ENCODE peak calls at places on chromosomes 3 and 15, in five cellular contexts. C is GM12865, A is cardiac fibroblast, Y is left ventricle myocardium inferior, B is SK-N-MC. Q is an unnamed sample.

GRCh38 chr3:104646196-104646595 is 720.5 kb upstream of the ALCAM start:
- DNase-seq in C (no peak), A (no peak), B (no peak), Y (no peak), Q (no peak)

GRCh38 chr3:27060336-27060735 is 308.8 kb downstream of the NEK10 start:
- DNase-seq in Y (no peak), C (no peak), B (no peak), A (no peak), Q (no peak)

GRCh38 chr3:126326629-126327028 is 30.6 kb downstream of the KLF15 start:
- DNase-seq in C (no peak), A (no peak), Y (no peak), B (no peak), Q (no peak)

GRCh38 chr3:50599115-50599715 is 12.4 kb downstream of the CISH start:
- DNase-seq in C (no peak), B (no peak), A (no peak), Y (no peak), Q (peak)

GRCh38 chr3:186930143-186930638 is at the start of gene ST6GAL1:
- DNase-seq in C (peak), Y (peak), B (no peak), A (peak), Q (peak)

GRCh38 chr15:84658080-84658787 is at the start of gene NMB:
- DNase-seq in A (peak), B (no peak), Y (peak), C (peak), Q (peak)

GRCh38 chr15:42705336-42705735 is 31.6 kb downstream of the CDAN1 start:
- DNase-seq in C (no peak), Y (no peak), A (no peak), B (no peak), Q (no peak)

GRCh38 chr3:31096661-31097060 is 202.2 kb upstream of the GADL1 start:
- DNase-seq in Y (no peak), B (no peak), A (no peak), C (peak), Q (no peak)

GRCh38 chr3:7275396-7275795 is 414.5 kb downstream of the GRM7 start:
- DNase-seq in B (no peak), A (no peak), Y (no peak), C (peak), Q (no peak)

GRCh38 chr15:53196235-53196634 is 406.1 kb upstream of the ONECUT1 start:
- DNase-seq in Y (no peak), C (no peak), B (no peak), A (no peak), Q (no peak)

GRCh38 chr15:74789741-74790079 is 7.8 kb downstream of the CSK start:
- DNase-seq in C (no peak), B (no peak), A (no peak), Y (no peak), Q (no peak)

GRCh38 chr3:487580-487979 is 291.0 kb downstream of the CHL1 start:
- DNase-seq in C (no peak), Y (no peak), A (peak), B (no peak), Q (no peak)

GRCh38 chr3:42526616-42527367 is 24.3 kb downstream of the VIPR1 start:
- DNase-seq in B (no peak), C (no peak), A (no peak), Y (no peak), Q (no peak)

GRCh38 chr15:48318131-48318530 is 13.1 kb upstream of the DUT start:
- DNase-seq in A (no peak), B (no peak), C (no peak), Y (no peak), Q (no peak)

GRCh38 chr15:62975515-62975914 is 67.0 kb upstream of the TPM1 start:
- DNase-seq in C (no peak), Y (no peak), B (no peak), A (no peak), Q (no peak)

GRCh38 chr3:110164632-110165240 is 827.4 kb upstream of the DPPA4 start:
- DNase-seq in Y (no peak), A (no peak), B (no peak), C (no peak), Q (no peak)

GRCh38 chr3:35739964-35740527 is 100.7 kb downstream of the ARPP21 start:
- DNase-seq in B (no peak), Y (no peak), C (no peak), A (no peak), Q (no peak)

GRCh38 chr15:48415036-48415886 is 84.0 kb downstream of the DUT start:
- DNase-seq in B (no peak), Y (no peak), A (peak), C (no peak), Q (no peak)

GRCh38 chr15:99438222-99438592 is 127.6 kb upstream of the MEF2A start:
- DNase-seq in A (no peak), C (no peak), Y (no peak), B (no peak), Q (peak)

GRCh38 chr3:42728056-42728455 is 25.5 kb upstream of the HHATL start:
- DNase-seq in A (no peak), Y (peak), C (no peak), B (no peak), Q (peak)

GRCh38 chr3:16741890-16742289 is 136.7 kb upstream of the DAZL start:
- DNase-seq in A (peak), C (peak), Y (peak), B (no peak), Q (no peak)

GRCh38 chr3:70021267-70021666 is 21.7 kb downstream of the SAMMSON start:
- DNase-seq in C (no peak), A (no peak), Y (no peak), B (no peak), Q (no peak)

GRCh38 chr3:38009807-38010591 is 19.4 kb downstream of the VILL start:
- DNase-seq in Y (no peak), B (no peak), A (no peak), C (no peak), Q (peak)

GRCh38 chr3:59772416-59773408 is 722.9 kb upstream of the CFAP20DC start:
- DNase-seq in C (peak), B (no peak), A (no peak), Y (no peak), Q (no peak)

GRCh38 chr15:50330921-50331320 is 24.1 kb downstream of the GABPB1 start:
- DNase-seq in A (peak), C (peak), B (no peak), Y (no peak), Q (no peak)

GRCh38 chr15:37618368-37618767 is 316.1 kb upstream of the TMCO5A start:
- DNase-seq in A (no peak), C (no peak), B (no peak), Y (no peak), Q (no peak)

GRCh38 chr15:92415639-92416297 is 22.1 kb downstream of the ST8SIA2 start:
- DNase-seq in Y (no peak), B (no peak), A (no peak), C (no peak), Q (no peak)

GRCh38 chr3:171765511-171765887 is 44.8 kb downstream of the PLD1 start:
- DNase-seq in B (no peak), Y (no peak), A (no peak), C (no peak), Q (no peak)

GRCh38 chr15:100250166-100250800 is 91.5 kb downstream of the ADAMTS17 start:
- DNase-seq in C (no peak), B (no peak), A (no peak), Y (no peak), Q (no peak)

GRCh38 chr3:54358969-54359648 is 236.8 kb downstream of the CACNA2D3 start:
- DNase-seq in B (no peak), Y (peak), C (no peak), A (no peak), Q (no peak)

GRCh38 chr3:2001306-2002108 is 97.2 kb upstream of the CNTN4 start:
- DNase-seq in Y (no peak), C (no peak), B (no peak), A (no peak), Q (no peak)

GRCh38 chr15:59154268-59154667 is 49.3 kb downstream of the CCNB2 start:
- DNase-seq in B (no peak), Y (no peak), C (no peak), A (no peak), Q (no peak)

GRCh38 chr15:39478996-39479395 is 101.9 kb upstream of the THBS1 start:
- DNase-seq in C (no peak), B (no peak), Y (no peak), A (no peak), Q (no peak)

DNA sequence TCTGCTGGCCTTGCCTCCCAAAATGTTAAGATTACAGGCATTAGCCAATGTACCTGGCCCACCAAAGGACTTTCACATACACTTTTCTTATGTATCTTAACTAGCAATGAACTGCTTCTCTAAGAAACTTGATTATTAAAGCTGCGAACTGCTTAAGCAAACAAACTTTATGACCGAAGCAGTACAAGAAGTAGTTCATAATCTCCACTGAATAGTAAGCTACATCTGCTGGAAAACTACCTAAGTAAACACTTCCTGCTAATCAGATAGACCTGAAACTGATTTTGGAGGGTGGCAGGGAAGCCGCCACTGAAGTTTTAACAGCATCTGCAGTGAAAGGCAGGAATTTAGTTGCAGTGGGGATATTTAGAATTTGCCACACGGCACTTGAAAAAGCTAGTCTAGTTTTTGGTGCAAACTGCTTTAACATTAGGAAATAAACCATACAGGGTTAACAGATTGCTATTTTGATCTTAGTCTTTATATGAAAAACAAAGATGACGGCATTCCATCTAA is 8.1 kb downstream of the HYPK start:
- DNase-seq in C (no peak), B (no peak), Y (no peak), A (no peak), Q (no peak)
- H3K4me3 ChIP-seq in C (no peak), B (no peak), Y (no peak), A (no peak), Q (no peak)

GRCh38 chr3:139533781-139534443 is 5.6 kb downstream of the RBP1 start:
- DNase-seq in C (peak), B (peak), Y (peak), A (no peak), Q (no peak)

GRCh38 chr3:139530717-139531116 is 8.8 kb downstream of the RBP1 start:
- DNase-seq in A (no peak), C (no peak), B (no peak), Y (no peak), Q (no peak)

GRCh38 chr3:139534444-139534812 is 5.1 kb downstream of the RBP1 start:
- DNase-seq in Y (no peak), B (peak), A (peak), C (peak), Q (no peak)

GRCh38 chr3:139534992-139535879 is 4.3 kb downstream of the RBP1 start:
- DNase-seq in Y (peak), A (peak), B (no peak), C (peak), Q (no peak)

GRCh38 chr3:139532996-139533395 is 6.5 kb downstream of the RBP1 start:
- DNase-seq in Y (no peak), C (no peak), B (no peak), A (no peak), Q (no peak)
- H3K4me3 ChIP-seq in Y (no peak), C (no peak), B (no peak), A (no peak), Q (no peak)

GRCh38 chr3:39811561-39811960 is 2.2 kb downstream of the MYRIP start:
- DNase-seq in A (no peak), C (no peak), B (no peak), Y (no peak), Q (no peak)

GRCh38 chr3:39809995-39810595 is 686 bp downstream of the MYRIP start:
- DNase-seq in Y (no peak), B (no peak), A (no peak), C (no peak), Q (peak)

GRCh38 chr3:39812537-39812936 is 3.1 kb downstream of the MYRIP start:
- DNase-seq in B (no peak), C (no peak), Y (no peak), A (peak), Q (no peak)

GRCh38 chr3:39809181-39809994 is at the start of gene MYRIP:
- DNase-seq in Y (peak), C (peak), B (no peak), A (no peak), Q (peak)

DNA sequence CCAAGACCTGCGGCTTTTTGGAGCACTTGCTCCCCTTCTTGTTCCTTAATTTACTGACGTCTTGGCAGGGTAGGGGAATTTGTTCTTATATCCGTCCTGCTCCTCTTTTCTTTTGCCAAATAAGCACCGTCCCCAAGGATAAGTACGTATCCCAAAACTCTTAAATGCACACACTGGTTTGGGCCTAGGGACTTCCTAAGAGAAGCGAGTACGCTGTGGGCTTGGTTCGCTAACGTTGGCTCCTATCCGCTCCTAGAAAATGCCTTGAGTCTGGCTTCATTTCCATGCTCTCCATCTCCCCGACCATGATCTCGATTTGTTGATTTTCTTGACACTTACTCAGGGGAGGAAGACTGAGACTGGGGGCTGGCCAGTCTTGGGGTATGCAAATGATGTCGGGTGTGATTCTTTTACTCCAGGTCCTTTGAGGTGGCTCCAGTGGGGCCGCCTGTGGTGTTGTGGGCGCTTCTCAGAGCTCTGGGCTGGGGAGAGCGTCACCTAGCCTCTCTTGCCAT is 1.3 kb downstream of the MYRIP start:
- DNase-seq in Y (no peak), B (no peak), C (no peak), A (no peak), Q (no peak)
- H3K4me3 ChIP-seq in Y (peak), B (no peak), C (no peak), A (no peak), Q (peak)

GRCh38 chr15:66389098-66389858 is 2.6 kb downstream of the MAP2K1 start:
- DNase-seq in A (no peak), B (no peak), C (peak), Y (no peak), Q (no peak)

GRCh38 chr15:66388057-66388363 is 1.3 kb downstream of the MAP2K1 start:
- DNase-seq in B (no peak), A (no peak), Y (no peak), C (no peak), Q (no peak)

GRCh38 chr15:66389859-66390382 is 3.2 kb downstream of the MAP2K1 start:
- DNase-seq in C (peak), B (no peak), A (peak), Y (no peak), Q (no peak)

GRCh38 chr15:66387176-66388056 is 704 bp downstream of the MAP2K1 start:
- DNase-seq in C (peak), B (no peak), Y (peak), A (peak), Q (peak)

DNA sequence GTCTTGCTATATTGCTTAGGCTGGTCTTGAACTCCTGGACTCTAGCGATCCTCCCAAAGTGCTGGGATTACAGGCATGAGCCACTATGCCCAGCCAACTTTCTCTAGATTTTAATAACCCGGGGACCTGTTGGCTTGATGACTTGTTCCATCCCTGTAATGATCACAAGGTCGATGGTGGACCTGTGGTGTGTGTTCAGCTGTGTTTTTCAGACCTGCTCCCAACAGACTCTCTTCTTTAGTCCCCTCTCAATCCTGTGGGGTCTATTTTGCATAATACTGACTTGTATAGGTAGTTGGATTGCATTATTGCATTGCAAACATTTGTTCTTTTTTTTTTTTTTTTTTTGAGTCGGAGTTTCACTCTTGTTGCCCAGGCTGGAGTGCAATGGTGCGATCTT is 1.9 kb downstream of the MAP2K1 start:
- DNase-seq in B (no peak), Y (no peak), A (no peak), C (peak), Q (no peak)
- H3K4me3 ChIP-seq in B (peak), Y (peak), A (peak), C (peak), Q (peak)

GRCh38 chr3:133477497-133477896 is 77.6 kb downstream of the BFSP2 start:
- DNase-seq in A (no peak), B (no peak), Y (no peak), C (peak), Q (no peak)

GRCh38 chr3:133476971-133477375 is 77.1 kb downstream of the BFSP2 start:
- DNase-seq in B (no peak), C (peak), Y (no peak), A (no peak), Q (no peak)

GRCh38 chr3:133479895-133480669 is 80.2 kb downstream of the BFSP2 start:
- DNase-seq in A (no peak), Y (no peak), C (peak), B (no peak), Q (no peak)

GRCh38 chr3:133478624-133479023 is 78.8 kb downstream of the BFSP2 start:
- DNase-seq in C (no peak), A (no peak), B (no peak), Y (no peak), Q (no peak)

GRCh38 chr3:133479401-133479800 is 79.5 kb downstream of the BFSP2 start:
- DNase-seq in A (no peak), B (no peak), Y (no peak), C (no peak), Q (no peak)
- H3K4me3 ChIP-seq in A (no peak), B (no peak), Y (no peak), C (peak), Q (no peak)

GRCh38 chr3:23659274-23659673 is 146.5 kb upstream of the UBE2E1 start:
- DNase-seq in Y (no peak), C (peak), B (no peak), A (no peak), Q (no peak)
- H3K4me3 ChIP-seq in Y (no peak), C (peak), B (no peak), A (no peak), Q (no peak)

DNA sequence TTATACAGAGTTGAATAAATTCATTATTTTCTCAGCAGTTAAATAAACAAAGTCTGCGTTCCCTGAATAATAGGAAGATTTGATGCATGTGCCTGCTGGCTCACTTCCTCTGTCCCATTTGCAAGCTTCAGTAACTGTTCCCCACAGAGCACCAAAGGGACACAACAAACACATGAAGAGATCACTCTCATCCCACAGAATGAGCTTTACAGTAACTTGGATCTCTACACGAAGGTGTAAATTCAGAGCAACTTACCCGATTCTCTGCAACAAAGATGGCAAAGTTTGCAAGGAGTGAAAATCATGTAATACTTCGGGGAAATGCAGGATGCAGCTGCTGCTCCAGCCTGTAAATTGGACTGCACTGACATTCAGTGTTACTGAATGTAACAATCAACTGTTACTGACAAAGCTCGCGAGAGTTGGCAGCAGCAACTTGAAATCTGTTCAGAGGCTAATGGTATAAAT is at the start of gene BCHE:
- DNase-seq in B (no peak), C (no peak), A (peak), Y (peak), Q (no peak)
- H3K4me3 ChIP-seq in B (peak), C (no peak), A (peak), Y (peak), Q (peak)

GRCh38 chr3:130893240-130894129 is at the start of gene ATP2C1:
- DNase-seq in C (peak), A (peak), Y (peak), B (no peak), Q (peak)

GRCh38 chr3:130892759-130893239 is 1.1 kb upstream of the ATP2C1 start:
- DNase-seq in Y (peak), C (peak), A (peak), B (peak), Q (no peak)

GRCh38 chr3:130895690-130896089 is 1.8 kb downstream of the ATP2C1 start:
- DNase-seq in A (no peak), Y (no peak), C (no peak), B (no peak), Q (no peak)

GRCh38 chr3:130894873-130895330 is 1.0 kb downstream of the ATP2C1 start:
- DNase-seq in A (peak), C (no peak), B (no peak), Y (no peak), Q (no peak)

DNA sequence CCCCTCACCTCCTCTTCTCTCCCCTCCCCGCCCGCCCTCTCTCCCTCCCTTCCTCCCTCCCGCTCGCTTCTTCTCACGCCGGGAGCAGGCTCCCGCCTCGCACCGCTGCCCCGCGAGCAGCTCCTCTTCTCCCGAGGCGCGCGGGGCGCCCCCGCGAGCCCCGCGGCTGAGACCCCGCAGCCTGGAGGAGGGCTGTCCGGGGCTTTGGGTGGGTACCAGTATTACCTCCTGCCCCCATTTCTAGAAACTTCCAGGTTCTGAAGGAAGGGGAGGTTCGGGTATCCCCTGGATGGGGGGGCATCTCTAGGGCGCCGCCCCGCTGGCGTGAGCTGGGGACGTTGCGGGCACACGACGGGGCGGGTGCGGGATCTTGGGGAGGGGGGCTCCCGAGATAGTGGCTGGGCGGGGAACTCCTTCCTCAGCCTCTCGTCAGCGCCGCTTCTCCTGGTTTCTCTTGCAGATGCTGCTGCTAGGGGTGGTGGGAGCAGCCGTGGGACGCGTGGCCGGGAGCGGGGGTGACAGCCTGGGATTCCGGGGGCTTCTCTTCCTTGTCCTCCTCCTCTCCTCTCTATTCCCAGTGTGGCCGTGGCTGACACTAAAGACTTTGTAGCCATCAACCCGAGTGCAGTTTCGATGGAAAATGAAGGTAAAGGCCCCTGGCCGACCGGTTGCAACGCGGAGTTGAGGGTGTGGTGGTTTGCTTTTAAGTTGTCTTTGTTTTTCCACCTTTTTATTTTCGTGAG is 417 bp downstream of the ATP2C1 start:
- DNase-seq in A (no peak), Y (peak), B (no peak), C (peak), Q (peak)
- H3K4me3 ChIP-seq in A (peak), Y (peak), B (peak), C (peak), Q (peak)